ENCODE peak calls at places on chromosome 1, in seven cellular contexts. T is Ammon's horn, Z is activated T-helper 1 cell treated with Interleukin-2 at 50 U/mL for 16 hours, Y is anterior cingulate cortex, X is heart right ventricle, C is neural crest cell, D is brain pericyte. K is an unnamed sample.

GRCh38 chr1:19361231-19362147 is 49.4 kb downstream of the SLC66A1 start:
- DNase-seq in T (no peak), Z (no peak), Y (no peak), X (no peak), C (no peak), D (no peak), K (no peak)

GRCh38 chr1:232600430-232601258 is 29.3 kb downstream of the SIPA1L2 start:
- DNase-seq in T (no peak), Z (no peak), Y (no peak), X (no peak), C (no peak), D (no peak), K (no peak)

GRCh38 chr1:228464487-228464983 is 22.6 kb upstream of the RNF187 start:
- DNase-seq in T (peak), Z (peak), Y (peak), X (peak), C (peak), D (no peak), K (no peak)

GRCh38 chr1:245715970-245716369 is 561.2 kb downstream of the KIF26B start:
- DNase-seq in T (no peak), Z (no peak), Y (no peak), X (no peak), C (no peak), D (no peak), K (peak)

GRCh38 chr1:5333326-5333725 is 658.9 kb downstream of the NPHP4 start:
- DNase-seq in T (no peak), Z (no peak), Y (no peak), X (no peak), C (no peak), D (no peak), K (no peak)

GRCh38 chr1:245336149-245336983 is 181.6 kb downstream of the KIF26B start:
- DNase-seq in T (no peak), Z (no peak), Y (no peak), X (no peak), C (no peak), D (no peak), K (no peak)

GRCh38 chr1:173429517-173430477 is 47.3 kb upstream of the PRDX6 start:
- DNase-seq in T (peak), Z (peak), Y (peak), X (peak), C (peak), D (peak), K (peak)

GRCh38 chr1:110255388-110255787 is 45.3 kb downstream of the KCNC4 start:
- DNase-seq in T (peak), Z (no peak), Y (peak), X (no peak), C (no peak), D (no peak), K (no peak)

GRCh38 chr1:25019351-25020172 is 89.5 kb upstream of the RUNX3 start:
- DNase-seq in T (no peak), Z (no peak), Y (no peak), X (no peak), C (no peak), D (no peak), K (no peak)